ENCODE peak calls at places on chromosomes 5 and 9, in five cellular contexts. V is fibroblast of villous mesenchyme, C is foreskin fibroblast, D is HFFc6, W is neural crest cell. M is an unnamed sample.

GRCh38 chr5:56481147-56481997 is 248.2 kb upstream of the ANKRD55 start:
- DNase-seq in V (peak; percentile 69), C (no peak), D (no peak), W (peak; percentile 35), M (peak; percentile 65)

GRCh38 chr5:168047669-168048111 is 243.8 kb upstream of the WWC1 start:
- DNase-seq in V (no peak), C (no peak), D (no peak), W (no peak), M (peak; percentile 30)

GRCh38 chr9:18163146-18163545 is 310.8 kb upstream of the ADAMTSL1 start:
- DNase-seq in V (no peak), C (no peak), D (no peak), W (no peak), M (no peak)

GRCh38 chr5:57858905-57859304 is 376.3 kb upstream of the ACTBL2 start:
- DNase-seq in V (peak; percentile 71), C (no peak), D (no peak), W (no peak), M (no peak)

GRCh38 chr5:100430268-100430900 is 104.8 kb upstream of the FAM174A start:
- DNase-seq in V (peak; percentile 38), C (no peak), D (peak; percentile 25), W (peak; percentile 57), M (no peak)

GRCh38 chr9:121194730-121195129 is 6.9 kb downstream of the RAB14 start:
- DNase-seq in V (no peak), C (no peak), D (no peak), W (no peak), M (no peak)

GRCh38 chr5:4330327-4330726 is 734.7 kb downstream of the IRX1 start:
- DNase-seq in V (no peak), C (no peak), D (no peak), W (no peak), M (no peak)

GRCh38 chr9:134641173-134641985 is at the start of gene COL5A1:
- DNase-seq in V (peak; percentile 96), C (peak; percentile 96), D (peak; percentile 92), W (peak; percentile 81), M (peak; percentile 61)

GRCh38 chr5:11390369-11390768 is 513.9 kb downstream of the CTNND2 start:
- DNase-seq in V (no peak), C (no peak), D (peak; percentile 1), W (no peak), M (no peak)

GRCh38 chr9:88300556-88300955 is 87.7 kb upstream of the SPIN1 start:
- DNase-seq in V (no peak), C (no peak), D (no peak), W (no peak), M (no peak)

GRCh38 chr9:133534346-133535284 is at the start of gene ADAMTSL2:
- DNase-seq in V (peak; percentile 77), C (peak; percentile 40), D (no peak), W (peak; percentile 39), M (peak; percentile 66)

GRCh38 chr9:22079873-22080341 is 70.8 kb upstream of the CDKN2B start:
- DNase-seq in V (peak; percentile 70), C (peak; percentile 39), D (no peak), W (no peak), M (peak; percentile 15)

GRCh38 chr9:137672907-137673791 is 54.3 kb downstream of the EHMT1 start:
- DNase-seq in V (peak; percentile 81), C (peak; percentile 61), D (peak; percentile 68), W (no peak), M (no peak)

GRCh38 chr5:19531374-19531952 is 456.5 kb downstream of the CDH18 start:
- DNase-seq in V (no peak), C (no peak), D (no peak), W (no peak), M (no peak)
- TF ChIP-seq CTCF in V (no peak), C (no peak), D (no peak), W (no peak), M (no peak)

DNA sequence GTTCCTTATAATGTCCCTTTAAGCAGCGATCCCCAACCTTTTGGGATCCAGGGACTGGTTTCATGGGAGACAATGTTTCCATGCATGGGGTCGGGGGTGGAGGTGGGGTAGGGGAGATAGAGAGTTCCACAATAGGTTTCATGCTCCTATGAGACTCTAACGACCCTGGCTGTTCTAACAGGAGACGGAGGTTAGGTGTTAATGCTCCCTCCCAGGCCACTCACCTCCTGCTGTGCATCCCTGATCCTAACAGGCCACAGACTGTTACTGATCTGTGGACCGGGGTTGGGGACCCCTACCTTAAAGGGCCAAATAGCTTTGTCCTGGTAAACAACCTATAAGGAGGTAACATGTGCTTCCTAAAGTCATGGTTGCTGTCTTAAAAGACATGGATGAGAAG is 602.5 kb upstream of the RGMB start:
- DNase-seq in V (no peak), C (no peak), D (no peak), W (no peak), M (no peak)
- TF ChIP-seq CTCF in V (no peak), C (no peak), D (no peak), W (no peak), M (no peak)

GRCh38 chr5:54148062-54148461 is 162.3 kb downstream of the ARL15 start:
- DNase-seq in V (peak; percentile 21), C (no peak), D (peak; percentile 5), W (no peak), M (no peak)
- TF ChIP-seq CTCF in V (peak; percentile 31), C (peak; percentile 33), D (peak; percentile 63), W (no peak), M (no peak)

GRCh38 chr9:97562542-97562941 is 61.1 kb downstream of the TMOD1 start:
- DNase-seq in V (no peak), C (no peak), D (no peak), W (no peak), M (no peak)
- TF ChIP-seq CTCF in V (no peak), C (no peak), D (no peak), W (no peak), M (no peak)

M was measured in mucosa of descending colon.